ENCODE peak calls at places on chromosomes 1 and 21, in nine cellular contexts. L is keratinocyte; C is GM06990; M is ovary; A is pancreas; R is CD4-positive, CD25-positive, alpha-beta regulatory T cell; K is astrocyte of the cerebellum; O is fibroblast of villous mesenchyme; U is left ventricle myocardium inferior. F is an unnamed sample.

GRCh38 chr1:5977494-5978444 is 14.5 kb downstream of the NPHP4 start:
- DNase-seq in U (no peak), R (no peak), K (no peak), O (no peak), M (no peak), A (no peak), L (no peak), C (no peak), F (no peak)

GRCh38 chr1:182198006-182198605 is 136.6 kb upstream of the ZNF648 start:
- DNase-seq in L (no peak), C (no peak), K (no peak), A (no peak), M (no peak), R (peak; percentile 29), O (no peak), U (no peak), F (no peak)

GRCh38 chr1:62299426-62300200 is 19.6 kb downstream of the KANK4 start:
- DNase-seq in R (no peak), A (peak; percentile 79), O (no peak), U (no peak), K (peak; percentile 27), M (no peak), L (no peak), C (no peak), F (no peak)

GRCh38 chr1:39788758-39789570 is at the start of gene BMP8B:
- DNase-seq in M (no peak), R (peak; percentile 55), O (peak; percentile 22), U (peak; percentile 49), L (no peak), K (no peak), C (peak; percentile 82), A (peak; percentile 75), F (no peak)

GRCh38 chr1:220113136-220113695 is 19.3 kb downstream of the IARS2 start:
- DNase-seq in C (no peak), A (no peak), O (peak; percentile 23), K (no peak), L (no peak), M (no peak), U (no peak), R (peak; percentile 74), F (no peak)

GRCh38 chr1:205172729-205173366 is 38.7 kb downstream of the DSTYK start:
- DNase-seq in M (no peak), A (no peak), C (no peak), O (peak; percentile 93), L (peak; percentile 77), U (no peak), R (no peak), K (peak; percentile 80), F (peak; percentile 96)

GRCh38 chr21:23952269-23952668 is 1655.0 kb downstream of the MRPL39 start:
- DNase-seq in L (no peak), U (no peak), O (no peak), M (no peak), K (no peak), R (no peak), C (no peak), A (no peak), F (no peak)

GRCh38 chr1:13728104-13728503 is 28.1 kb downstream of the PRDM2 start:
- DNase-seq in K (no peak), R (no peak), L (no peak), O (no peak), M (no peak), C (peak; percentile 36), A (no peak), U (no peak), F (no peak)

GRCh38 chr1:40653851-40654537 is 11.5 kb downstream of the RIMS3 start:
- DNase-seq in L (no peak), R (no peak), C (no peak), U (no peak), A (no peak), O (no peak), K (no peak), M (no peak), F (no peak)

GRCh38 chr1:89545264-89546038 is 20.8 kb downstream of the LRRC8B start:
- DNase-seq in C (no peak), L (no peak), M (no peak), U (no peak), R (peak; percentile 50), A (no peak), O (no peak), K (no peak), F (no peak)

GRCh38 chr1:89957063-89957462 is 37.8 kb upstream of the ZNF326 start:
- DNase-seq in L (no peak), R (peak; percentile 73), O (no peak), U (no peak), K (no peak), M (no peak), A (no peak), C (no peak), F (no peak)

GRCh38 chr1:110605446-110605845 is 712 bp downstream of the KCNA2 start:
- DNase-seq in K (no peak), O (no peak), M (no peak), R (no peak), C (no peak), L (no peak), U (no peak), A (no peak), F (no peak)

GRCh38 chr1:91124989-91125417 is 103.2 kb upstream of the ZNF644 start:
- DNase-seq in A (no peak), C (peak; percentile 15), M (no peak), R (peak; percentile 1), U (no peak), K (no peak), L (no peak), O (no peak), F (no peak)

GRCh38 chr1:196088551-196088950 is 519.7 kb downstream of the KCNT2 start:
- DNase-seq in L (no peak), C (no peak), A (no peak), U (no peak), K (no peak), O (no peak), M (no peak), R (no peak), F (no peak)

GRCh38 chr1:109547412-109548320 is 749 bp upstream of the GNAI3 start:
- DNase-seq in R (peak; percentile 53), M (peak; percentile 35), A (no peak), K (no peak), L (no peak), U (no peak), C (peak; percentile 32), O (peak; percentile 45), F (no peak)
- H3K4me3 ChIP-seq in R (peak overlapping the region; percentile 93), M (peak overlapping the region; percentile 63), A (peak overlapping the region; percentile 43), K (peak overlapping the region; percentile 86), L (peak overlapping the region; percentile 97), U (peak overlapping the region; percentile 91), C (peak overlapping the region; percentile 100), O (peak overlapping the region; percentile 93), F (peak overlapping the region; percentile 98)

GRCh38 chr1:48978413-48978812 is 201.7 kb upstream of the BEND5 start:
- DNase-seq in O (no peak), A (no peak), U (no peak), L (no peak), C (no peak), M (no peak), R (no peak), K (no peak), F (no peak)

GRCh38 chr1:48979940-48980339 is 203.2 kb upstream of the BEND5 start:
- DNase-seq in M (no peak), K (no peak), U (no peak), O (no peak), C (no peak), R (no peak), A (no peak), L (no peak), F (no peak)

DNA sequence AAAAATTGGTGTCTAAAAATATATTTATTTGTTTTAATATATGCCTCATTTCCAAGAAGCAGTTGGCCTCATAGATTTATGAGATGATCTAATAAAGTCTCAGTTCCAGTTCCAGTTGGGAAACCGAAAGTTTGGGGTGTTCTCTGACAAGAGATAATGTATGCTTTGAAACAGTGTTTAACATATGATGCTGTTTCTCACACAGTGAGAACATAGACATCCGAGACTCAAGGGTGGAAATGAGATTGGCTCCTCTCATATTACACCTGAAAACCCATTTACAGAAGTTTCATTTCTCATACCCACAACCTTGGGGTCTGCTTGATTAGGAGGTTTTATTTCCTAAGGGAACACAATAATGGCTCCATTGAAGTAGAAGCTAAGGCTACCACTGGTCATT is 200.6 kb upstream of the BEND5 start:
- DNase-seq in R (no peak), C (no peak), U (no peak), O (no peak), K (no peak), A (no peak), L (no peak), M (no peak), F (no peak)
- H3K4me3 ChIP-seq in R (no peak overlapping the region), C (no peak overlapping the region), U (no peak overlapping the region), O (no peak overlapping the region), K (no peak overlapping the region), A (no peak overlapping the region), L (no peak overlapping the region), M (no peak overlapping the region), F (no peak overlapping the region)

GRCh38 chr1:170604889-170605288 is 59.0 kb upstream of the PRRX1 start:
- DNase-seq in R (no peak), K (no peak), A (no peak), O (no peak), M (no peak), U (no peak), C (no peak), L (no peak), F (no peak)

GRCh38 chr1:170604065-170604464 is 59.9 kb upstream of the PRRX1 start:
- DNase-seq in C (no peak), K (no peak), M (no peak), R (no peak), L (no peak), U (no peak), A (no peak), O (no peak), F (no peak)

GRCh38 chr1:170599033-170599432 is 64.9 kb upstream of the PRRX1 start:
- DNase-seq in A (no peak), L (no peak), O (no peak), M (no peak), K (no peak), R (no peak), U (no peak), C (no peak), F (no peak)

GRCh38 chr1:170598618-170599017 is 65.3 kb upstream of the PRRX1 start:
- DNase-seq in A (no peak), L (no peak), C (no peak), O (no peak), M (no peak), U (no peak), R (no peak), K (no peak), F (no peak)

DNA sequence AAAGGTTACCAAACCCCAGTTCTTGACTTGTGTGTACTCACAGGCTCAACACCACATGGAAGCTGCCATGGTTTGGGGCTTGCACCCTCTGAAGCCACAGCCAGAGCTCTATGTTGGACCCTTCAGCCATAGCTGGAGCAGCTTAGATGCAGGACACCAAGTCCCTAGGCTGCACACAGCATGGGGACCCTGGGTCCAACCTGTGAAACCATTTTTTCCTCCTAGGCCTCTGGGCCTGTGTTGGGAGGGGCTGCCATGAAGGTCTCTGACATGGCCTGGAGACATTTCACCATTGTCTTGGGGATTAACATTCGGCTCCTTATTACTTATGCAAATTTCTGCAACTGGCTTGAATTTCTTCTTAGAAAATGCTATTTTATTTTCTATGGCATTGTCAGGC is 62.1 kb upstream of the PRRX1 start:
- DNase-seq in O (no peak), M (no peak), L (no peak), C (no peak), A (no peak), U (no peak), K (no peak), R (no peak), F (no peak)
- H3K4me3 ChIP-seq in O (no peak overlapping the region), M (no peak overlapping the region), L (no peak overlapping the region), C (no peak overlapping the region), A (no peak overlapping the region), U (no peak overlapping the region), K (no peak overlapping the region), R (no peak overlapping the region), F (no peak overlapping the region)

GRCh38 chr1:241749041-241749798 is 97.1 kb downstream of the WDR64 start:
- DNase-seq in K (peak; percentile 22), L (no peak), O (peak; percentile 50), C (no peak), M (no peak), R (no peak), U (no peak), A (no peak), F (peak; percentile 6)
- H3K4me3 ChIP-seq in K (peak overlapping the region; percentile 28), L (peak overlapping the region; percentile 25), O (peak overlapping the region; percentile 45), C (no peak overlapping the region), M (peak overlapping the region; percentile 25), R (no peak overlapping the region), U (no peak overlapping the region), A (no peak overlapping the region), F (no peak overlapping the region)